ENCODE peak calls at places on chromosomes 13 and 19, in five cellular contexts. One of them, this sample, is unnamed.

GRCh38 chr13:98370806-98371553 is 193.9 kb upstream of the RNF113B start:
- DNase-seq in SW 1271: no peak
- DNase-seq in activated effector memory CD4-positive, alpha-beta T cell treated with anti-CD3 and anti-CD28 coated beads, Interleukin-2, amount 50 U/mL, for 16 hours: no peak
- DNase-seq in stimulated activated CD4-positive, alpha-beta T cell treated with anti-CD3 and anti-CD28 coated beads, Interleukin-12 subunit alpha, Interleukin-12 subunit beta, amount 100 ng/mL, for 4 hours: no peak
- DNase-seq in GOT3: no peak
- DNase-seq in this sample: no peak

GRCh38 chr19:49889687-49890348 is 6.9 kb downstream of the IL4I1 start:
- DNase-seq in GOT3: no peak
- DNase-seq in stimulated activated CD4-positive, alpha-beta T cell treated with anti-CD3 and anti-CD28 coated beads, Interleukin-12 subunit alpha, Interleukin-12 subunit beta, amount 100 ng/mL, for 4 hours: peak
- DNase-seq in activated effector memory CD4-positive, alpha-beta T cell treated with anti-CD3 and anti-CD28 coated beads, Interleukin-2, amount 50 U/mL, for 16 hours: peak
- DNase-seq in SW 1271: peak
- DNase-seq in this sample: no peak

GRCh38 chr13:113991676-113992179 is 17.9 kb upstream of the C13orf46 start:
- DNase-seq in stimulated activated CD4-positive, alpha-beta T cell treated with anti-CD3 and anti-CD28 coated beads, Interleukin-12 subunit alpha, Interleukin-12 subunit beta, amount 100 ng/mL, for 4 hours: no peak
- DNase-seq in GOT3: no peak
- DNase-seq in activated effector memory CD4-positive, alpha-beta T cell treated with anti-CD3 and anti-CD28 coated beads, Interleukin-2, amount 50 U/mL, for 16 hours: no peak
- DNase-seq in SW 1271: no peak
- DNase-seq in this sample: no peak

GRCh38 chr13:110629735-110630134 is 14.4 kb downstream of the NAXD start:
- DNase-seq in stimulated activated CD4-positive, alpha-beta T cell treated with anti-CD3 and anti-CD28 coated beads, Interleukin-12 subunit alpha, Interleukin-12 subunit beta, amount 100 ng/mL, for 4 hours: no peak
- DNase-seq in GOT3: no peak
- DNase-seq in activated effector memory CD4-positive, alpha-beta T cell treated with anti-CD3 and anti-CD28 coated beads, Interleukin-2, amount 50 U/mL, for 16 hours: no peak
- DNase-seq in SW 1271: no peak
- DNase-seq in this sample: no peak

GRCh38 chr19:11142528-11143171 is 12.9 kb downstream of the SPC24 start:
- DNase-seq in GOT3: peak
- DNase-seq in activated effector memory CD4-positive, alpha-beta T cell treated with anti-CD3 and anti-CD28 coated beads, Interleukin-2, amount 50 U/mL, for 16 hours: no peak
- DNase-seq in stimulated activated CD4-positive, alpha-beta T cell treated with anti-CD3 and anti-CD28 coated beads, Interleukin-12 subunit alpha, Interleukin-12 subunit beta, amount 100 ng/mL, for 4 hours: no peak
- DNase-seq in SW 1271: peak
- DNase-seq in this sample: peak

GRCh38 chr13:75442736-75443234 is 39.2 kb downstream of the TBC1D4 start:
- DNase-seq in activated effector memory CD4-positive, alpha-beta T cell treated with anti-CD3 and anti-CD28 coated beads, Interleukin-2, amount 50 U/mL, for 16 hours: no peak
- DNase-seq in stimulated activated CD4-positive, alpha-beta T cell treated with anti-CD3 and anti-CD28 coated beads, Interleukin-12 subunit alpha, Interleukin-12 subunit beta, amount 100 ng/mL, for 4 hours: no peak
- DNase-seq in GOT3: no peak
- DNase-seq in SW 1271: no peak
- DNase-seq in this sample: no peak

GRCh38 chr13:28582225-28582891 is 76.6 kb upstream of the POMP start:
- DNase-seq in SW 1271: no peak
- DNase-seq in activated effector memory CD4-positive, alpha-beta T cell treated with anti-CD3 and anti-CD28 coated beads, Interleukin-2, amount 50 U/mL, for 16 hours: no peak
- DNase-seq in stimulated activated CD4-positive, alpha-beta T cell treated with anti-CD3 and anti-CD28 coated beads, Interleukin-12 subunit alpha, Interleukin-12 subunit beta, amount 100 ng/mL, for 4 hours: no peak
- DNase-seq in GOT3: no peak
- DNase-seq in this sample: no peak

GRCh38 chr19:10238172-10238783 is 7.1 kb upstream of the S1PR2 start:
- DNase-seq in SW 1271: no peak
- DNase-seq in stimulated activated CD4-positive, alpha-beta T cell treated with anti-CD3 and anti-CD28 coated beads, Interleukin-12 subunit alpha, Interleukin-12 subunit beta, amount 100 ng/mL, for 4 hours: no peak
- DNase-seq in GOT3: no peak
- DNase-seq in activated effector memory CD4-positive, alpha-beta T cell treated with anti-CD3 and anti-CD28 coated beads, Interleukin-2, amount 50 U/mL, for 16 hours: no peak
- DNase-seq in this sample: peak

GRCh38 chr13:76667551-76667950 is 218.7 kb downstream of the KCTD12 start:
- DNase-seq in SW 1271: no peak
- DNase-seq in activated effector memory CD4-positive, alpha-beta T cell treated with anti-CD3 and anti-CD28 coated beads, Interleukin-2, amount 50 U/mL, for 16 hours: no peak
- DNase-seq in stimulated activated CD4-positive, alpha-beta T cell treated with anti-CD3 and anti-CD28 coated beads, Interleukin-12 subunit alpha, Interleukin-12 subunit beta, amount 100 ng/mL, for 4 hours: no peak
- DNase-seq in GOT3: no peak
- DNase-seq in this sample: peak

GRCh38 chr13:97234236-97234635 is 12.1 kb downstream of the MBNL2 start:
- DNase-seq in GOT3: no peak
- DNase-seq in stimulated activated CD4-positive, alpha-beta T cell treated with anti-CD3 and anti-CD28 coated beads, Interleukin-12 subunit alpha, Interleukin-12 subunit beta, amount 100 ng/mL, for 4 hours: no peak
- DNase-seq in SW 1271: no peak
- DNase-seq in activated effector memory CD4-positive, alpha-beta T cell treated with anti-CD3 and anti-CD28 coated beads, Interleukin-2, amount 50 U/mL, for 16 hours: no peak
- DNase-seq in this sample: no peak

GRCh38 chr13:113759525-113760137 is 605 bp downstream of the TMEM255B start:
- DNase-seq in GOT3: no peak
- DNase-seq in SW 1271: no peak
- DNase-seq in stimulated activated CD4-positive, alpha-beta T cell treated with anti-CD3 and anti-CD28 coated beads, Interleukin-12 subunit alpha, Interleukin-12 subunit beta, amount 100 ng/mL, for 4 hours: no peak
- DNase-seq in activated effector memory CD4-positive, alpha-beta T cell treated with anti-CD3 and anti-CD28 coated beads, Interleukin-2, amount 50 U/mL, for 16 hours: peak
- DNase-seq in this sample: no peak

GRCh38 chr13:45681101-45681500 is 21.0 kb upstream of the CBY2 start:
- DNase-seq in activated effector memory CD4-positive, alpha-beta T cell treated with anti-CD3 and anti-CD28 coated beads, Interleukin-2, amount 50 U/mL, for 16 hours: no peak
- DNase-seq in SW 1271: no peak
- DNase-seq in GOT3: no peak
- DNase-seq in stimulated activated CD4-positive, alpha-beta T cell treated with anti-CD3 and anti-CD28 coated beads, Interleukin-12 subunit alpha, Interleukin-12 subunit beta, amount 100 ng/mL, for 4 hours: no peak
- DNase-seq in this sample: no peak

GRCh38 chr13:79281335-79281734 is 124.7 kb downstream of the RBM26 start:
- DNase-seq in SW 1271: no peak
- DNase-seq in GOT3: no peak
- DNase-seq in stimulated activated CD4-positive, alpha-beta T cell treated with anti-CD3 and anti-CD28 coated beads, Interleukin-12 subunit alpha, Interleukin-12 subunit beta, amount 100 ng/mL, for 4 hours: no peak
- DNase-seq in activated effector memory CD4-positive, alpha-beta T cell treated with anti-CD3 and anti-CD28 coated beads, Interleukin-2, amount 50 U/mL, for 16 hours: no peak
- DNase-seq in this sample: no peak